ENCODE peak calls at places on chromosomes 16 and 17, in six cellular contexts. X is tibial nerve; M is testis; N is breast epithelium; A is effector memory CD4-positive, alpha-beta T cell; G is cardiac muscle cell. F is an unnamed sample.

GRCh38 chr17:17321356-17322025 is 18.3 kb downstream of the NT5M start:
- DNase-seq in X (no peak), M (peak; percentile 15), N (peak; percentile 25), A (no peak), G (no peak), F (peak; percentile 11)

GRCh38 chr16:10877472-10877946 is 507 bp downstream of the CIITA start:
- DNase-seq in X (no peak), M (no peak), N (no peak), A (no peak), G (no peak), F (no peak)

GRCh38 chr16:70151941-70152509 is 21.6 kb upstream of the CLEC18C start:
- DNase-seq in X (no peak), M (no peak), N (no peak), A (no peak), G (no peak), F (no peak)

GRCh38 chr16:47036201-47036600 is 62.7 kb upstream of the DNAJA2 start:
- DNase-seq in X (no peak), M (no peak), N (no peak), A (no peak), G (no peak), F (no peak)

GRCh38 chr17:81927653-81928496 is at the start of gene MAFG:
- DNase-seq in X (peak; percentile 88), M (peak; percentile 95), N (peak; percentile 90), A (peak; percentile 87), G (peak; percentile 97), F (peak; percentile 94)

GRCh38 chr16:80198995-80199299 is 341.8 kb upstream of the DYNLRB2 start:
- DNase-seq in X (no peak), M (no peak), N (no peak), A (no peak), G (peak; percentile 47), F (no peak)

GRCh38 chr16:58043571-58044155 is 18.1 kb downstream of the MMP15 start:
- DNase-seq in X (no peak), M (no peak), N (no peak), A (no peak), G (no peak), F (no peak)

GRCh38 chr16:67169642-67170167 is 633 bp upstream of the NOL3 start:
- DNase-seq in X (no peak), M (peak; percentile 60), N (no peak), A (no peak), G (peak; percentile 56), F (no peak)

GRCh38 chr17:57975044-57975443 is 13.0 kb downstream of the VEZF1 start:
- DNase-seq in X (no peak), M (no peak), N (no peak), A (no peak), G (peak; percentile 46), F (no peak)

GRCh38 chr17:49969134-49969759 is at the start of gene DLX4:
- DNase-seq in X (no peak), M (no peak), N (no peak), A (peak; percentile 30), G (no peak), F (no peak)

GRCh38 chr16:75304521-75305363 is 53.3 kb upstream of the BCAR1 start:
- DNase-seq in X (no peak), M (peak; percentile 69), N (no peak), A (no peak), G (peak; percentile 95), F (peak; percentile 28)

GRCh38 chr16:638836-639235 is 2.7 kb upstream of the METTL26 start:
- DNase-seq in X (no peak), M (no peak), N (no peak), A (no peak), G (no peak), F (no peak)

GRCh38 chr17:8122923-8123694 is 797 bp downstream of the HES7 start:
- DNase-seq in X (no peak), M (no peak), N (no peak), A (no peak), G (no peak), F (no peak)

GRCh38 chr17:66357037-66357436 is 54.6 kb downstream of the PRKCA start:
- DNase-seq in X (no peak), M (no peak), N (no peak), A (no peak), G (no peak), F (no peak)

GRCh38 chr17:1186214-1186820 is 6.5 kb upstream of the ABR start:
- DNase-seq in X (no peak), M (no peak), N (no peak), A (no peak), G (no peak), F (no peak)

GRCh38 chr17:38761612-38762011 is 9.1 kb downstream of the PSMB3 start:
- DNase-seq in X (no peak), M (no peak), N (no peak), A (no peak), G (peak; percentile 36), F (no peak)

GRCh38 chr16:65576139-65576538 is 454.3 kb upstream of the CDH11 start:
- DNase-seq in X (no peak), M (no peak), N (no peak), A (no peak), G (no peak), F (no peak)

GRCh38 chr16:49093939-49094338 is 187.7 kb downstream of the CBLN1 start:
- DNase-seq in X (no peak), M (no peak), N (no peak), A (no peak), G (no peak), F (no peak)

GRCh38 chr16:67158637-67159600 is 790 bp downstream of the TRADD start:
- DNase-seq in X (no peak), M (peak; percentile 50), N (no peak), A (peak; percentile 81), G (peak; percentile 34), F (peak; percentile 69)

GRCh38 chr16:11101695-11102522 is 154.1 kb downstream of the SOCS1 start:
- DNase-seq in X (no peak), M (no peak), N (no peak), A (no peak), G (peak; percentile 87), F (no peak)

GRCh38 chr16:74991593-74992403 is 6.9 kb upstream of the WDR59 start:
- DNase-seq in X (no peak), M (peak; percentile 34), N (no peak), A (no peak), G (peak; percentile 27), F (no peak)

DNA sequence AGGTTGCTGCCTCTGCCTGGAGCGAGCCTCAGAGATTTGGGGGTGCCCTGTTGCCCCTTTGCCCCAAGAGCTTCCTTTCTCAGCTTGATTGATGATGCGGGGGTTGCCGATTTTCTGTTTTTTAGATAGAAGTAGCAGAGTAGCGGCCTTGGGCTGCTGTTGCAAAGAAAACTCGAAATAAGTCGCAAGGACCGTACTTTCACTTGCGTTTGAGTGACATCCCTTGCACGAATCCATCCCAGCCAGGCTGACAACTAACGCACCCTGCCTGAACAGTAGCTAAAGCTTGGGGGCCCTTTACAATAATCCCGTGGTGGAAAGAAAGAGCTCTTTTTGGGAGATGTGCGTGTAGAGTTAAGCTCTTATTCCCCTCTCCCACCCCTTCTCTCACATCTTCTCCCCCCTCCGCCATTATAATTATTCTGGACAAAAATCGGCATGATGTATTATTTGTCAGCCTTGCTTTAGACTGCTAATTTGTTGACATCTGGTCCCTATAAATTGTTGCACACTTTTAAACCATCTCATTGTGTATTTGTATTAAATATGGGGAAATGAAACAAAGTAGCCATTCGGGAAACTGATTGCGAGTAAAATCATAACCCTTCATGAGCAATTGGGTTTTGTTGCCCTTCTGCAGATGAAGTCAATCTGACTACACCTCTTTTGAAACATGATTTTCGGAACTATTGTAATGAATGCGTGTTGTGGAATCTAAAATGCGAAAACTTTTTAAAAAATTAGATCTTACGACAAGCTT is 898 bp downstream of the USP10 start:
- DNase-seq in X (no peak), M (peak; percentile 24), N (no peak), A (peak; percentile 11), G (no peak), F (no peak)
- H3K27ac ChIP-seq in X (peak overlapping the region; percentile 96), M (peak overlapping the region; percentile 85), N (peak overlapping the region; percentile 96), A (peak overlapping the region; percentile 82), G (peak overlapping the region; percentile 90), F (peak overlapping the region; percentile 96)

GRCh38 chr17:77212081-77212832 is 71.5 kb downstream of the SEC14L1 start:
- DNase-seq in X (no peak), M (no peak), N (no peak), A (no peak), G (no peak), F (no peak)

GRCh38 chr17:77210331-77210730 is 69.6 kb downstream of the SEC14L1 start:
- DNase-seq in X (no peak), M (no peak), N (no peak), A (no peak), G (no peak), F (no peak)

GRCh38 chr17:77209330-77209748 is 68.6 kb downstream of the SEC14L1 start:
- DNase-seq in X (no peak), M (no peak), N (no peak), A (no peak), G (no peak), F (peak; percentile 73)

GRCh38 chr17:77211681-77212080 is 70.9 kb downstream of the SEC14L1 start:
- DNase-seq in X (no peak), M (no peak), N (no peak), A (no peak), G (no peak), F (no peak)

DNA sequence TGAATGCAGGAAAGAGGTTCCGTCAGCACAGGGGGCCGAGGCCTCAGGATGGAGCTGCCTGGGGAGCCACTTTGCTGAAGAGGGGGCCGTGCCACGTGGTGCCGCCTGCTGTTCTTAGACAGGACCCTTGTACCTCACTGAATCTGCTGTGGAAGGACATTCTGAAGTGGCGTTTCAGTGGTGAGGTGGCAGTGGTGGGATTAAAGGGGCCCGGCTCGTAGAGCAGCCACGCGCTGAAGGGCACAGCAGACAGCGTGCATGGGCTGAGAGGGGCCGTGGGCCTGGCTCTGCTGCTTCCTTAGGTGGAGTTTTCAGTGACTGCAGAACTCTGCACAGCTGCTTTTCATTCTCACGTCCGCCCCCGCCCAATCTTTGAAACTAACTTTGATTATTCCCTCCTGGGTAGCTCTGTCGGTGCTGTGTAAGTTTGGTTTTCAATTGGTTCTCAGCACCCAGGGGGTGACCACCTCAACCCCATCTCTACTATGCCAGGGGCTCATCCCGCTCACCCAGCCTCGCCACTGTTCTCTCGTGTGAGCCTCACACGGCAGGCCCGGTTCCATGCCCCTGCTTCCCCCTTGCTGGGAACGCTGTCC is 70.3 kb downstream of the SEC14L1 start:
- DNase-seq in X (no peak), M (no peak), N (no peak), A (no peak), G (no peak), F (no peak)
- H3K36me3 ChIP-seq in X (peaks cover 26% of the 10 kb centered on the region), M (no peaks in the 10 kb centered on the region), N (peaks cover 16% of the 10 kb centered on the region), A (peaks cover 80% of the 10 kb centered on the region), G (peaks cover 44% of the 10 kb centered on the region), F (peaks cover 93% of the 10 kb centered on the region)

GRCh38 chr17:68353121-68353521 is 61.8 kb downstream of the ARSG start:
- DNase-seq in X (no peak), M (no peak), N (no peak), A (no peak), G (peak; percentile 9), F (no peak)
- H3K27ac ChIP-seq in X (no peak overlapping the region), M (no peak overlapping the region), N (no peak overlapping the region), A (no peak overlapping the region), G (no peak overlapping the region), F (no peak overlapping the region)

DNA sequence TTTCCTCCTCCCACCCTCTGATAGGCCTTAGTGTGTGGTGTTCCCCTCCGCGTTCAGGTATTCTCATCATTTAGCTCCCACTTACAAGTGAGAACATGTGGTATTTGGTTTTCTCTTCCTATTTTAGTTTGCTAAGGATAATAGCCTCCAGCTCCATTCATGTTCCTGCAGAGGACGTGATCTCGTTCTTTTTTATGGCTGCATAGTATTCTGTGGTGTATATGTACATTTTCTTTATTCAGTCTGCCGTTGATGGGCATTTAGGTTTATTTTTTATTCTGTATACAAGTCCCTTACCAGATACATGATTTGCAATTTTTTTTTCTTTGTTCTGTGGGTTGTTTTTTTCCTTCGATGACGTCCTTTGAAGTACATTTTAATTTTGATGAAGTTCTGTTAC is 18.8 kb upstream of the CDK5R1 start:
- DNase-seq in X (no peak), M (no peak), N (no peak), A (no peak), G (no peak), F (no peak)
- H3K36me3 ChIP-seq in X (peaks cover 35% of the 10 kb centered on the region), M (no peaks in the 10 kb centered on the region), N (no peaks in the 10 kb centered on the region), A (peaks cover 60% of the 10 kb centered on the region), G (peaks cover 53% of the 10 kb centered on the region), F (peaks cover 78% of the 10 kb centered on the region)

F was measured in stomach.